ENCODE peak calls at places on chromosomes 6 and 20, in four cellular contexts. W is GM04504; V is activated CD4-positive, alpha-beta T cell treated with anti-CD3 and anti-CD28 coated beads, Interleukin-2, amount 50 U/mL, for 4 hours; S is activated naive CD8-positive, alpha-beta T cell treated with anti-CD3 and anti-CD28 coated beads, Interleukin-2, amount 50 U/mL, for 24 hours. L is an unnamed sample.

GRCh38 chr6:152946484-152946883 is 36.4 kb downstream of the FBXO5 start:
- DNase-seq in V (no peak), S (no peak), W (no peak), L (no peak)

GRCh38 chr20:3276400-3277015 is 37.5 kb upstream of the SLC4A11 start:
- DNase-seq in W (no peak), S (no peak), V (no peak), L (no peak)

GRCh38 chr20:38523697-38524096 is 51.1 kb downstream of the RALGAPB start:
- DNase-seq in V (no peak), W (peak), S (no peak), L (no peak)

GRCh38 chr20:22429175-22430153 is 154.9 kb downstream of the FOXA2 start:
- DNase-seq in V (no peak), S (no peak), W (no peak), L (no peak)

GRCh38 chr20:33672426-33673114 is 1.7 kb downstream of the NECAB3 start:
- DNase-seq in W (no peak), V (no peak), S (no peak), L (no peak)

GRCh38 chr6:136587527-136587926 is 37.3 kb upstream of the MAP7 start:
- DNase-seq in S (no peak), V (no peak), W (no peak), L (no peak)

GRCh38 chr20:31861346-31862156 is 8.8 kb downstream of the DUSP15 start:
- DNase-seq in S (peak), W (no peak), V (peak), L (peak)

GRCh38 chr20:19991826-19992225 is 25.3 kb upstream of the NAA20 start:
- DNase-seq in W (no peak), V (no peak), S (no peak), L (no peak)

GRCh38 chr20:4563534-4563933 is 158.2 kb upstream of the PRND start:
- DNase-seq in V (no peak), S (peak), W (no peak), L (no peak)

GRCh38 chr6:10419749-10420545 is 5.1 kb upstream of the TFAP2A start:
- DNase-seq in V (no peak), W (no peak), S (no peak), L (no peak)

GRCh38 chr6:1526689-1527088 is 83.0 kb upstream of the FOXC1 start:
- DNase-seq in S (no peak), W (no peak), V (no peak), L (no peak)

GRCh38 chr6:125944434-125944816 is 12.1 kb upstream of the HINT3 start:
- DNase-seq in W (no peak), V (no peak), S (no peak), L (peak)

GRCh38 chr6:36660771-36661471 is 17.6 kb upstream of the CDKN1A start:
- DNase-seq in V (no peak), S (no peak), W (no peak), L (peak)

GRCh38 chr20:63053430-63054102 is 46.8 kb upstream of the BHLHE23 start:
- DNase-seq in S (no peak), V (no peak), W (no peak), L (peak)

GRCh38 chr6:89951574-89952360 is 57.5 kb downstream of the GJA10 start:
- DNase-seq in S (no peak), W (no peak), V (no peak), L (peak)

GRCh38 chr6:34247481-34248197 is 1.2 kb downstream of the SMIM29 start:
- DNase-seq in S (no peak), V (no peak), W (no peak), L (peak)